ENCODE peak calls at places on chromosomes 4 and X, in four cellular contexts. J is ascending aorta, G is neuronal stem cell, T is body of pancreas. R is an unnamed sample. For H3K4me1, the result is how much of the 10 kb centered on the place peaks cover.

GRCh38 chrX:25721564-25721963 is 416.6 kb upstream of the MAGEB18 start:
- DNase-seq in J (no peak), G (peak), T (no peak), R (no peak)

GRCh38 chr4:81052119-81053068 is 21.9 kb downstream of the BMP3 start:
- DNase-seq in G (peak), T (peak), J (no peak), R (peak)

GRCh38 chr4:140137654-140138053 is 16.3 kb downstream of the MAML3 start:
- DNase-seq in T (no peak), G (no peak), J (no peak), R (no peak)

GRCh38 chrX:110003167-110004156 is 548 bp downstream of the TMEM164 start:
- DNase-seq in G (no peak), J (no peak), T (peak), R (peak)

GRCh38 chrX:2451456-2452316 is 49.1 kb downstream of the DHRSX start:
- DNase-seq in J (no peak), G (no peak), T (no peak), R (peak)

GRCh38 chrX:11758400-11759171 is 549 bp downstream of the MSL3 start:
- DNase-seq in J (peak), T (peak), G (peak), R (peak)

GRCh38 chr4:77804471-77804870 is 14.7 kb downstream of the CNOT6L start:
- DNase-seq in G (no peak), J (no peak), T (no peak), R (no peak)

GRCh38 chr4:6356076-6356560 is 86.5 kb downstream of the WFS1 start:
- DNase-seq in G (no peak), J (no peak), T (no peak), R (no peak)

GRCh38 chr4:20251796-20252655 is at the start of gene SLIT2:
- DNase-seq in T (peak), G (peak), J (peak), R (peak)

GRCh38 chr4:20251061-20251795 is 477 bp upstream of the SLIT2 start:
- DNase-seq in J (no peak), G (no peak), T (no peak), R (no peak)

GRCh38 chr4:20253799-20254409 is 2.2 kb downstream of the SLIT2 start:
- DNase-seq in J (no peak), G (peak), T (peak), R (peak)

GRCh38 chr4:20253272-20253798 is 1.6 kb downstream of the SLIT2 start:
- DNase-seq in T (peak), G (peak), J (no peak), R (peak)

GRCh38 chr4:20252656-20253271 is 1.1 kb downstream of the SLIT2 start:
- DNase-seq in G (peak), T (peak), J (no peak), R (peak)
- H3K4me1 ChIP-seq in G (under half), T (under half), J (under half), R (under half)

GRCh38 chr4:53902786-53903185 is 161.6 kb downstream of the CHIC2 start:
- DNase-seq in T (no peak), J (no peak), G (no peak), R (no peak)

GRCh38 chr4:53907772-53908171 is 156.6 kb downstream of the CHIC2 start:
- DNase-seq in T (no peak), G (no peak), J (no peak), R (no peak)

GRCh38 chr4:53906786-53907185 is 157.6 kb downstream of the CHIC2 start:
- DNase-seq in G (no peak), J (no peak), T (no peak), R (no peak)

GRCh38 chr4:53905935-53906377 is 158.4 kb downstream of the CHIC2 start:
- DNase-seq in J (no peak), G (peak), T (peak), R (peak)

GRCh38 chr4:53905281-53905934 is 159.0 kb downstream of the CHIC2 start:
- DNase-seq in G (no peak), J (no peak), T (no peak), R (no peak)
- H3K4me1 ChIP-seq in G (under half), J (under half), T (under half), R (under half)

DNA sequence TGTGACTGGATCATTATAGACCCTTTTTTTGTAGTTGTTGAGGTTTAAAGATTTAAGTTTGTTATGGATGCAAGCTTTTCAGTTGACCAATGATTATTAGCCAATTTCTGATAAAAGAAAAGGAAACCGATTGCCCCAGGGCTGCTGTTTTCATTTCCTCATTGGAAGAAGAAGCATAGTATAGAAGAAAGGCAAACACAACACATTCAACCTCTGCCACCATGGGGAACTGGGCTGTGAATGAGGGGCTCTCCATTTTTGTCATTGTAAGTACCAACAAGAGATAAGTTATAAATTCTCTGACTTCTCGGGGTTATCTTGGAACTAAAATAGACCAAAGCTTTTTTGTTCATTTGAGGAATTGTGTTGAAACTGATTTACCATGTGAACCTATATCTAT is at the start of gene CYBB:
- DNase-seq in G (no peak), T (no peak), J (no peak), R (no peak)
- H3K4me1 ChIP-seq in G (under half), T (under half), J (under half), R (under half)

GRCh38 chr4:182255421-182256190 is 12.4 kb downstream of the TENM3 start:
- DNase-seq in J (no peak), T (no peak), G (peak), R (peak)

GRCh38 chr4:182261651-182262223 is 18.5 kb downstream of the TENM3 start:
- DNase-seq in G (no peak), J (no peak), T (no peak), R (no peak)

GRCh38 chr4:182254381-182254780 is 11.2 kb downstream of the TENM3 start:
- DNase-seq in G (no peak), J (no peak), T (no peak), R (no peak)

GRCh38 chr4:182258441-182259031 is 15.3 kb downstream of the TENM3 start:
- DNase-seq in J (no peak), G (no peak), T (no peak), R (no peak)

GRCh38 chr4:182257503-182257902 is 14.3 kb downstream of the TENM3 start:
- DNase-seq in J (no peak), T (no peak), G (no peak), R (no peak)
- H3K4me1 ChIP-seq in J (under half), T (under half), G (under half), R (under half)

DNA sequence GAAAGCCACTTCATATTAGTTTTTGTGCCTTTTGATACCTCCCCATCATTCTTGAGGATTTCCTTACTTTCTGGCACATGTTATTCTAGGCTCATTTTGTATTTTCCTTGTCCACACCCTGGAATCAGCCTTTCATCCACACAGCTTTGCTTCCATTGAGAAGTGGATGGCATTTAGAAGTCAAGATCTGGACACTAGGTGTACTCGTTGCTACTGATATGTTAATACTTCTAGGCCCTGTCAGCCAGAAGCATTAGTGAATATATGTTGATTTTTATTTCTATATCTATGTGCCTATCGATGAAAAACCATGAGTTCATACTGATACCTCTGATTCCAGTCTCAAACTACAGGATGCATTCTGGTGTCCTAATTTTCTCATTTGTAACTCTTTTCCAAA is 73.2 kb downstream of the ARHGAP24 start:
- DNase-seq in J (no peak), G (no peak), T (no peak), R (no peak)
- H3K4me1 ChIP-seq in J (under half), G (under half), T (under half), R (under half)